ENCODE peak calls at places on chromosome 21, in ten cellular contexts. U, K, Z, N, D, G, S, M, O and I are unnamed samples.

GRCh38 chr21:20272791-20273362 is 725.3 kb upstream of the NCAM2 start:
- DNase-seq in M (no peak), N (no peak), D (no peak), U (no peak), Z (no peak), O (no peak), K (no peak), G (no peak), S (no peak), I (no peak)

GRCh38 chr21:38346286-38346685 is 89.5 kb downstream of the KCNJ15 start:
- DNase-seq in D (no peak), K (no peak), M (no peak), G (no peak), N (no peak), S (no peak), Z (no peak), O (no peak), U (no peak), I (no peak)

GRCh38 chr21:39788383-39788782 is 43.4 kb downstream of the IGSF5 start:
- DNase-seq in K (peak), G (peak), O (no peak), D (peak), Z (peak), U (peak), N (no peak), S (peak), M (peak), I (peak)

GRCh38 chr21:45993210-45994085 is 11.9 kb downstream of the COL6A1 start:
- DNase-seq in Z (no peak), M (no peak), K (no peak), S (peak), O (no peak), D (no peak), N (no peak), G (peak), U (no peak), I (no peak)

GRCh38 chr21:8992731-8993174 is 1528.6 kb upstream of the TPTE start:
- DNase-seq in M (no peak), Z (no peak), D (no peak), N (no peak), U (no peak), S (no peak), K (no peak), G (no peak), O (no peak), I (no peak)

GRCh38 chr21:37159949-37160348 is 86.9 kb downstream of the TTC3 start:
- DNase-seq in D (no peak), N (no peak), K (no peak), Z (no peak), M (no peak), S (no peak), U (no peak), G (no peak), O (no peak), I (no peak)

GRCh38 chr21:38486221-38486620 is 12.1 kb downstream of the ERG start:
- DNase-seq in S (no peak), G (no peak), U (no peak), N (no peak), Z (no peak), M (no peak), K (no peak), O (no peak), D (peak), I (no peak)

GRCh38 chr21:46066843-46067331 is 31.0 kb upstream of the COL6A2 start:
- DNase-seq in M (no peak), U (no peak), N (no peak), S (no peak), K (peak), Z (peak), O (no peak), D (peak), G (no peak), I (peak)

GRCh38 chr21:16192900-16193299 is 463.1 kb downstream of the USP25 start:
- DNase-seq in N (no peak), U (no peak), S (no peak), G (no peak), Z (no peak), D (peak), O (no peak), M (no peak), K (no peak), I (no peak)

GRCh38 chr21:36735201-36735515 is 36.2 kb downstream of the SIM2 start:
- DNase-seq in N (no peak), M (no peak), Z (no peak), D (no peak), S (no peak), U (no peak), K (no peak), G (no peak), O (no peak), I (no peak)

GRCh38 chr21:36479415-36480402 is at the start of gene CLDN14:
- DNase-seq in D (peak), O (no peak), S (no peak), K (peak), Z (no peak), G (no peak), U (no peak), N (no peak), M (no peak), I (peak)

GRCh38 chr21:33655591-33656221 is 13.4 kb downstream of the ITSN1 start:
- DNase-seq in Z (peak), O (no peak), U (no peak), G (no peak), M (no peak), D (peak), K (peak), S (no peak), N (no peak), I (no peak)

GRCh38 chr21:14888202-14888601 is 176.6 kb downstream of the NRIP1 start:
- DNase-seq in S (no peak), O (no peak), K (no peak), U (no peak), M (no peak), Z (no peak), D (no peak), G (no peak), N (no peak), I (no peak)

GRCh38 chr21:42215942-42216725 is 2.8 kb upstream of the ABCG1 start:
- DNase-seq in D (no peak), S (no peak), N (no peak), K (no peak), M (no peak), Z (no peak), G (no peak), U (no peak), O (no peak), I (peak)

GRCh38 chr21:33552999-33553598 is 10.3 kb downstream of the SON start:
- DNase-seq in S (no peak), U (no peak), G (no peak), Z (no peak), K (no peak), M (no peak), N (no peak), O (no peak), D (no peak), I (no peak)

GRCh38 chr21:45410865-45411809 is 6.2 kb downstream of the COL18A1 start:
- DNase-seq in D (no peak), O (no peak), M (no peak), S (no peak), N (no peak), Z (no peak), K (no peak), G (no peak), U (no peak), I (no peak)

GRCh38 chr21:36859744-36860501 is 106.5 kb downstream of the HLCS start:
- DNase-seq in K (peak), Z (peak), D (peak), U (no peak), S (no peak), M (no peak), N (no peak), O (no peak), G (no peak), I (peak)

GRCh38 chr21:37149411-37149810 is 76.4 kb downstream of the TTC3 start:
- DNase-seq in K (peak), U (no peak), S (no peak), M (no peak), O (no peak), G (no peak), Z (no peak), D (peak), N (no peak), I (no peak)

GRCh38 chr21:33550772-33551660 is 8.2 kb downstream of the SON start:
- DNase-seq in N (no peak), O (no peak), Z (no peak), D (no peak), U (no peak), M (no peak), G (no peak), S (no peak), K (no peak), I (no peak)

GRCh38 chr21:43835061-43835460 is 30.0 kb upstream of the AGPAT3 start:
- DNase-seq in G (no peak), S (no peak), M (no peak), N (no peak), D (no peak), U (no peak), K (no peak), O (no peak), Z (no peak), I (no peak)

GRCh38 chr21:28644762-28645161 is 347.9 kb downstream of the LTN1 start:
- DNase-seq in K (no peak), G (no peak), U (no peak), O (no peak), D (no peak), Z (no peak), S (no peak), M (no peak), N (no peak), I (no peak)

GRCh38 chr21:45125347-45125746 is 51.0 kb downstream of the ADARB1 start:
- DNase-seq in G (no peak), K (no peak), N (no peak), Z (no peak), U (no peak), S (no peak), M (no peak), O (no peak), D (no peak), I (no peak)

GRCh38 chr21:38323721-38324591 is 67.2 kb downstream of the KCNJ15 start:
- DNase-seq in G (no peak), O (no peak), D (peak), N (no peak), M (peak), S (no peak), U (no peak), K (peak), Z (no peak), I (no peak)

GRCh38 chr21:41798326-41798725 is 31.5 kb upstream of the RIPK4 start:
- DNase-seq in U (no peak), K (no peak), G (no peak), M (no peak), S (no peak), D (no peak), N (no peak), O (no peak), Z (no peak), I (no peak)

GRCh38 chr21:44258056-44258725 is 3.5 kb downstream of the DNMT3L start:
- DNase-seq in U (no peak), Z (no peak), K (no peak), M (no peak), N (no peak), D (no peak), G (peak), O (no peak), S (no peak), I (no peak)

GRCh38 chr21:28639742-28640141 is 352.9 kb downstream of the LTN1 start:
- DNase-seq in O (no peak), M (no peak), U (no peak), S (no peak), G (no peak), N (no peak), D (no peak), Z (no peak), K (peak), I (no peak)

GRCh38 chr21:15140321-15141019 is 75.7 kb upstream of the NRIP1 start:
- DNase-seq in Z (no peak), G (no peak), O (no peak), K (no peak), U (no peak), D (no peak), N (no peak), M (no peak), S (no peak), I (peak)

GRCh38 chr21:44509539-44509938 is 30.5 kb downstream of the KRTAP10-1 start:
- DNase-seq in G (no peak), S (no peak), N (no peak), M (peak), Z (peak), K (peak), U (no peak), D (no peak), O (no peak), I (peak)

GRCh38 chr21:29092102-29092959 is 18.9 kb upstream of the CCT8 start:
- DNase-seq in K (peak), S (no peak), O (no peak), M (no peak), U (no peak), N (no peak), D (peak), G (no peak), Z (no peak), I (no peak)

GRCh38 chr21:40416572-40416971 is 430.4 kb downstream of the DSCAM start:
- DNase-seq in K (no peak), Z (no peak), O (no peak), D (no peak), M (no peak), U (no peak), S (no peak), G (no peak), N (no peak), I (no peak)

GRCh38 chr21:44853601-44854390 is 19.7 kb downstream of the PTTG1IP start:
- DNase-seq in O (no peak), Z (no peak), M (no peak), D (no peak), S (no peak), N (no peak), G (no peak), K (no peak), U (no peak), I (peak)

GRCh38 chr21:35940074-35940927 is 120.0 kb downstream of the SETD4 start:
- DNase-seq in Z (peak), N (peak), M (peak), U (peak), O (no peak), K (peak), G (peak), S (no peak), D (peak), I (peak)

GRCh38 chr21:44653123-44653522 is 1.3 kb downstream of the KRTAP12-4 start:
- DNase-seq in N (no peak), G (no peak), D (no peak), O (no peak), Z (no peak), U (no peak), K (no peak), S (no peak), M (no peak), I (peak)

GRCh38 chr21:42248241-42248640 is 29.3 kb downstream of the ABCG1 start:
- DNase-seq in N (no peak), M (no peak), Z (no peak), G (no peak), U (no peak), K (no peak), S (no peak), D (no peak), O (no peak), I (no peak)

GRCh38 chr21:16770279-16770678 is 742.6 kb upstream of the CXADR start:
- DNase-seq in O (no peak), K (no peak), M (no peak), U (no peak), Z (no peak), N (no peak), S (no peak), G (no peak), D (no peak), I (no peak)

GRCh38 chr21:14308234-14308633 is 74.7 kb downstream of the HSPA13 start:
- DNase-seq in G (no peak), Z (no peak), N (no peak), O (no peak), U (no peak), M (no peak), K (no peak), S (no peak), D (no peak), I (no peak)

GRCh38 chr21:41095983-41096382 is 72.0 kb upstream of the BACE2 start:
- DNase-seq in K (no peak), S (no peak), M (no peak), N (no peak), O (no peak), D (no peak), Z (no peak), U (no peak), G (no peak), I (no peak)

GRCh38 chr21:44024895-44025353 is 12.8 kb downstream of the TRAPPC10 start:
- DNase-seq in G (no peak), K (peak), N (no peak), M (no peak), U (peak), D (peak), S (no peak), O (no peak), Z (peak), I (no peak)